ENCODE peak calls at places on chromosomes 16 and 17, in eight cellular contexts. L, Y, S, H, Q, M, O and C are unnamed samples.

GRCh38 chr17:82583720-82584234 is 64.2 kb downstream of the FOXK2 start:
- DNase-seq in Y (no peak), Q (no peak), M (no peak), H (no peak), O (no peak), L (no peak), S (peak), C (no peak)

GRCh38 chr17:8826808-8827435 is 27.8 kb upstream of the MFSD6L start:
- DNase-seq in S (no peak), Y (no peak), L (no peak), Q (no peak), H (no peak), O (no peak), M (no peak), C (no peak)

GRCh38 chr16:58299757-58300349 is 5.0 kb upstream of the PRSS54 start:
- DNase-seq in H (peak), Y (no peak), Q (no peak), L (peak), O (no peak), S (peak), M (peak), C (no peak)

GRCh38 chr17:6637458-6637840 is 3.1 kb downstream of the KIAA0753 start:
- DNase-seq in O (no peak), S (no peak), L (no peak), H (no peak), Y (no peak), M (no peak), Q (no peak), C (no peak)

GRCh38 chr17:7437369-7437863 is 1.9 kb upstream of the FGF11 start:
- DNase-seq in M (no peak), S (peak), H (no peak), O (no peak), L (no peak), Q (no peak), Y (no peak), C (no peak)

GRCh38 chr17:16872836-16873653 is 98.9 kb downstream of the TNFRSF13B start:
- DNase-seq in Y (no peak), H (peak), Q (no peak), M (peak), S (peak), O (no peak), L (peak), C (peak)

GRCh38 chr17:70896843-70897242 is 727.5 kb downstream of the KCNJ2 start:
- DNase-seq in Y (no peak), Q (no peak), O (no peak), M (no peak), L (no peak), S (no peak), H (no peak), C (no peak)

GRCh38 chr16:84485255-84486010 is 19.0 kb downstream of the MEAK7 start:
- DNase-seq in Y (peak), S (no peak), M (no peak), H (peak), Q (no peak), O (no peak), L (no peak), C (no peak)

GRCh38 chr17:59853168-59853918 is 39.4 kb downstream of the TUBD1 start:
- DNase-seq in L (peak), Y (no peak), O (no peak), H (peak), Q (peak), S (peak), M (peak), C (peak)

GRCh38 chr17:81924557-81925532 is 2.7 kb downstream of the MAFG start:
- DNase-seq in S (no peak), H (no peak), O (no peak), Q (no peak), L (no peak), Y (no peak), M (no peak), C (no peak)

GRCh38 chr16:71564377-71564967 is 12.4 kb downstream of the TAT start:
- DNase-seq in Y (no peak), S (no peak), M (no peak), Q (no peak), L (no peak), O (no peak), H (no peak), C (no peak)

GRCh38 chr16:785563-786535 is 2.3 kb downstream of the RPUSD1 start:
- DNase-seq in Y (peak), Q (no peak), L (peak), S (peak), O (peak), M (no peak), H (peak), C (peak)

GRCh38 chr16:65522412-65522811 is 400.5 kb upstream of the CDH11 start:
- DNase-seq in L (no peak), Q (no peak), Y (no peak), O (no peak), H (no peak), M (no peak), S (no peak), C (no peak)

GRCh38 chr16:65523258-65523950 is 401.5 kb upstream of the CDH11 start:
- DNase-seq in H (no peak), S (no peak), Y (no peak), L (no peak), Q (no peak), O (no peak), M (no peak), C (no peak)

GRCh38 chr16:65519402-65519801 is 397.5 kb upstream of the CDH11 start:
- DNase-seq in H (no peak), S (no peak), O (no peak), Y (no peak), Q (no peak), L (no peak), M (no peak), C (no peak)

GRCh38 chr16:65524231-65524630 is 402.4 kb upstream of the CDH11 start:
- DNase-seq in Y (no peak), M (no peak), H (no peak), Q (no peak), L (no peak), S (no peak), O (no peak), C (no peak)

GRCh38 chr16:65521685-65522338 is 399.9 kb upstream of the CDH11 start:
- DNase-seq in M (no peak), O (no peak), Q (no peak), S (no peak), L (no peak), H (no peak), Y (no peak), C (no peak)
- TF ChIP-seq CTCF in M (no peak), O (no peak), Q (no peak), S (no peak), L (no peak), H (no peak), Y (no peak), C (no peak)

DNA sequence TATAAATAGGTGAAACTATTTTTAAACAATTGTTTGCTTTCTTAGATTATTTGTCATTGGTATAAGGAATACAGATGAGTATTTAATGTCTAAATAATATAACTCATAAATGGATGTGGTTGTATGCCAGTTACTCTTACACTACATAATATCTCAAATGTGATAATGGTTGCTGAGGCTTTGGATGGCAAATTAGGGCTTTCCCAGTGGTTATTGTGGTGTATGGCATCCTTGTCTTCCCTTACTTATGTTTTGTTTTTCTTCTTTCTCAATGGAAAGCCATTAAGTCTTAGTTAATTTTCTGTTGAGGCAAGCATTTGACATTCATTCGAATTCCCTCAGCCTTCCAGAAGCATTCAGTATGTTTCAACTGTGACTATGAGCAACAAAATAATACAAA is 10.5 kb downstream of the OMG start:
- DNase-seq in Q (no peak), H (no peak), O (no peak), Y (no peak), M (no peak), S (no peak), L (no peak), C (no peak)
- TF ChIP-seq CTCF in Q (no peak), H (no peak), O (no peak), Y (no peak), M (no peak), S (no peak), L (no peak), C (no peak)

GRCh38 chr16:78163772-78164391 is 64.4 kb downstream of the WWOX start:
- DNase-seq in S (no peak), O (no peak), Q (no peak), H (no peak), M (no peak), Y (no peak), L (no peak), C (no peak)
- TF ChIP-seq CTCF in S (no peak), O (no peak), Q (no peak), H (no peak), M (no peak), Y (no peak), L (no peak), C (no peak)

GRCh38 chr17:75034236-75034908 is 12.4 kb downstream of the ATP5PD start:
- DNase-seq in H (peak), L (peak), M (peak), S (peak), Q (peak), Y (peak), O (peak), C (peak)
- TF ChIP-seq CTCF in H (no peak), L (peak), M (peak), S (no peak), Q (peak), Y (peak), O (no peak), C (no peak)

DNA sequence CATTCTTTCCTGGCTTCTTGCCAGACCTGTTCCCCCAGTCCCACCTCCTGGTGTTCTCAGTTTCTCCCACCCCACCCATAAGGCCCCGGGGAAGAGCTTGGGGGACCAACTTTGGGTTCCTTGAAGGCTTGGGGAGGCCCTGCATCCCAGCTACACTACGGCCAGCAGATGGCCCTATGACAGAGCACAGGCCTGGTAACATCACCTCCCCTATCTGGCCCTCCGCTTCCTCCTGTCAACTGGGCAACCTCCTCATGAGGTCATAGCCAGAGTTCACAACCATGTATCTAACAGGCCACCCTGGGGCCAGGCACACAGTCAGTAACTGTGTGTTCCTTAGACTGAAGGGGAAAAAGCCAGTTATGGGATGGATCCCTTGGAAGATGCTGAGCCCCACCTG is 31.4 kb downstream of the MYO15A start:
- DNase-seq in M (no peak), O (no peak), H (no peak), Q (no peak), Y (no peak), S (no peak), L (no peak), C (no peak)
- TF ChIP-seq CTCF in M (peak), O (no peak), H (no peak), Q (peak), Y (no peak), S (no peak), L (no peak), C (peak)

DNA sequence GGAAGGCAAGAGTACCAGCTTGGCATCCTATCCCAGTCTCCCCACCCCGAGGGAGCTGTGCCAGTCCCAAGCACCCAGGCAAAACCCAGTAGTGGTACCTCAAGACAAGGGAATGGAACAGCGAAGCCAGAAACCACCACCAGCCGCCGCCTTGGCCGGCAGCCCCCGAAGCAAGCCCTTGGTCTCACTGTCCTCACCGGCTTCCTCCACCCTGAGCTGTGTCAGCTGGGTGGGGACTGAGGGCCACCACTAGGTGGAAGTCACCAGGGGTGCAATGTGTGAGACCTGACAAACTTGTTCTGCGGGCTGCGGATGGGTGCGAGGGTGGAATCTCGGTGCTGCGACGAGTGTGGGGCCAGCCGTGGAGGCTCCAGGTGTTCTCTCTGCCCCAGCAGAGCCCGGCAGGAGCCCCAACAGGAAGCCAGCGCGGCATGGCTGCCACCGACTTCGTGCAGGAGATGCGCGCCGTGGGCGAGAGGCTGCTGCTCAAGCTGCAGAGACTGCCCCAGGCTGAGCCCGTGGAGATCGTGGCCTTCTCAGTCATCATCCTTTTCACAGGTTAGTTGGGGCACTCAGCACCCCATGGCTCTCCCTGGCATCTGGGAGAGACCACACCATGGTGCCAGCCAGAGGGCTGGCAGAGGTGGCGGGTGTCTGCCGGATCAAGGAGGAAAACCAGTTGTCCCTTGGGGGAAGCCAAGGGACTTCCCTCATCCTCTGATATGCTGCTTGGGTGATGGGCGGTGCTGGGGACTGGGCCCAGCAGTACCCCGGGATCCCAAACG is 6.7 kb downstream of the SMIM5 start:
- DNase-seq in L (peak), S (no peak), Q (no peak), M (no peak), H (peak), Y (no peak), O (no peak), C (no peak)
- TF ChIP-seq CTCF in L (peak), S (no peak), Q (peak), M (no peak), H (peak), Y (no peak), O (no peak), C (no peak)

GRCh38 chr16:50547340-50547865 is 793 bp upstream of the NKD1 start:
- DNase-seq in M (no peak), H (peak), S (peak), L (peak), Q (no peak), Y (peak), O (peak), C (peak)
- TF ChIP-seq CTCF in M (no peak), H (no peak), S (peak), L (no peak), Q (no peak), Y (no peak), O (no peak), C (peak)